ENCODE peak calls at places on chromosome 18, in five cellular contexts. Z is nephron progenitor cell, M is cardiac muscle cell, T is retinal pigment epithelial cell, L is right lobe of liver. U is an unnamed sample.

GRCh38 chr18:36887055-36887570 is 58.2 kb downstream of the KIAA1328 start:
- DNase-seq in Z (no peak), T (no peak), L (no peak), M (no peak), U (no peak)

GRCh38 chr18:8705280-8705940 is at the start of gene MTCL1:
- DNase-seq in M (peak), Z (peak), T (no peak), L (peak), U (no peak)

GRCh38 chr18:711693-712400 is 583 bp downstream of the ENOSF1 start:
- DNase-seq in M (peak), L (peak), Z (peak), T (peak), U (peak)

GRCh38 chr18:9782073-9782857 is 74.2 kb downstream of the RAB31 start:
- DNase-seq in Z (no peak), T (peak), M (no peak), L (no peak), U (no peak)

GRCh38 chr18:34794346-34794745 is 84.2 kb downstream of the DTNA start:
- DNase-seq in M (no peak), L (no peak), T (no peak), Z (no peak), U (no peak)

GRCh38 chr18:49152885-49153284 is 202.1 kb upstream of the SMAD7 start:
- DNase-seq in Z (no peak), T (no peak), M (no peak), L (no peak), U (no peak)

GRCh38 chr18:76442413-76443171 is 52.5 kb downstream of the ZNF516 start:
- DNase-seq in L (no peak), T (no peak), M (no peak), Z (no peak), U (no peak)

GRCh38 chr18:49584431-49584830 is 22.6 kb downstream of the LIPG start:
- DNase-seq in T (no peak), Z (no peak), M (no peak), L (no peak), U (no peak)

GRCh38 chr18:57833441-57834101 is 30.5 kb upstream of the ATP8B1 start:
- DNase-seq in L (no peak), T (no peak), M (no peak), Z (no peak), U (no peak)

GRCh38 chr18:79578396-79579260 is 101.0 kb upstream of the CTDP1 start:
- DNase-seq in M (no peak), T (no peak), L (peak), Z (no peak), U (no peak)

GRCh38 chr18:70781860-70782453 is 493.1 kb downstream of the SOCS6 start:
- DNase-seq in Z (peak), L (peak), T (peak), M (peak), U (peak)

GRCh38 chr18:8329186-8329771 is 280.0 kb upstream of the RAB12 start:
- DNase-seq in T (peak), L (no peak), M (peak), Z (no peak), U (no peak)

GRCh38 chr18:1017227-1017626 is 112.6 kb downstream of the ADCYAP1 start:
- DNase-seq in L (no peak), M (no peak), T (no peak), Z (no peak), U (no peak)

GRCh38 chr18:12321331-12321730 is 13.3 kb downstream of the TUBB6 start:
- DNase-seq in L (no peak), Z (peak), M (no peak), T (no peak), U (no peak)

GRCh38 chr18:45412577-45412976 is 202.7 kb upstream of the SLC14A2 start:
- DNase-seq in L (no peak), M (no peak), Z (no peak), T (no peak), U (peak)

GRCh38 chr18:45417392-45417791 is 197.9 kb upstream of the SLC14A2 start:
- DNase-seq in T (no peak), M (no peak), L (no peak), Z (no peak), U (no peak)

GRCh38 chr18:45413180-45413836 is 202.0 kb upstream of the SLC14A2 start:
- DNase-seq in Z (no peak), T (peak), L (no peak), M (no peak), U (peak)

GRCh38 chr18:45416168-45416567 is 199.1 kb upstream of the SLC14A2 start:
- DNase-seq in M (no peak), Z (peak), T (peak), L (no peak), U (no peak)

GRCh38 chr18:45415614-45416013 is 199.7 kb upstream of the SLC14A2 start:
- DNase-seq in T (no peak), Z (no peak), L (no peak), M (no peak), U (no peak)
- TF ChIP-seq CTCF in T (no peak), Z (no peak), L (no peak), M (no peak), U (no peak)

GRCh38 chr18:23641143-23641720 is 21.5 kb downstream of the ANKRD29 start:
- DNase-seq in M (no peak), T (no peak), Z (no peak), L (no peak), U (no peak)

GRCh38 chr18:23643815-23644214 is 18.9 kb downstream of the ANKRD29 start:
- DNase-seq in T (no peak), Z (no peak), M (no peak), L (no peak), U (no peak)

GRCh38 chr18:23636041-23636399 is 26.7 kb downstream of the ANKRD29 start:
- DNase-seq in Z (no peak), M (no peak), T (no peak), L (no peak), U (no peak)

GRCh38 chr18:23641937-23642666 is 20.6 kb downstream of the ANKRD29 start:
- DNase-seq in M (no peak), T (no peak), L (no peak), Z (no peak), U (no peak)

GRCh38 chr18:23640023-23640422 is 22.7 kb downstream of the ANKRD29 start:
- DNase-seq in T (no peak), Z (no peak), M (peak), L (no peak), U (no peak)
- TF ChIP-seq CTCF in T (no peak), Z (no peak), M (no peak), L (no peak), U (peak)

GRCh38 chr18:58983260-58983659 is 118.6 kb downstream of the ZNF532 start:
- DNase-seq in M (no peak), L (no peak), Z (no peak), T (no peak), U (no peak)
- TF ChIP-seq CTCF in M (no peak), L (no peak), Z (no peak), T (no peak), U (no peak)

GRCh38 chr18:26465431-26465830 is 82.9 kb downstream of the KCTD1 start:
- DNase-seq in L (no peak), T (no peak), M (no peak), Z (no peak), U (no peak)
- TF ChIP-seq CTCF in L (no peak), T (no peak), M (no peak), Z (no peak), U (no peak)

GRCh38 chr18:26405190-26405781 is 143.1 kb downstream of the KCTD1 start:
- DNase-seq in M (peak), T (no peak), Z (peak), L (no peak), U (peak)
- TF ChIP-seq CTCF in M (peak), T (peak), Z (no peak), L (no peak), U (peak)

DNA sequence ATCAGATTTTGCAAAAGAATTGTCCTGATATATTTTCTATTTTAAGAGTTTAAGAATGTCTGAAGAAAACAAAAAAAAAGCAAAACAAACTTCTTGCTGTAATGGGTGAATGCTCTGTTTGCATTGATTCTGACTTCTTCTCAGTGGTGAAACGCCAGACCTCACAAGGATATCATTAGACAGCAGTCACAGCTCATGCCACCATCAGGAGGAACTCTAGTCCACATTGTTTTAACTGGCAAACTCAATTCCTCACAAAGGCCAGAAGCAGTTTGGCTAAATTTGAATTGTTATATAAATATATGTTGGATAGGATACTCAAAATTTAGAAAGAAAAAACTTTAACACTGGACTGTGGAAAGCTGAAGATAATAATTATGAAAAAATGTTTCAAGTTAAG is 89.4 kb downstream of the DOK6 start:
- DNase-seq in M (no peak), L (no peak), Z (no peak), T (no peak), U (no peak)
- TF ChIP-seq CTCF in M (no peak), L (no peak), Z (no peak), T (no peak), U (no peak)

GRCh38 chr18:64097497-64097896 is 51.4 kb downstream of the LINC00305 start:
- DNase-seq in T (no peak), Z (no peak), L (no peak), M (no peak), U (no peak)
- TF ChIP-seq CTCF in T (peak), Z (peak), L (peak), M (peak), U (peak)

DNA sequence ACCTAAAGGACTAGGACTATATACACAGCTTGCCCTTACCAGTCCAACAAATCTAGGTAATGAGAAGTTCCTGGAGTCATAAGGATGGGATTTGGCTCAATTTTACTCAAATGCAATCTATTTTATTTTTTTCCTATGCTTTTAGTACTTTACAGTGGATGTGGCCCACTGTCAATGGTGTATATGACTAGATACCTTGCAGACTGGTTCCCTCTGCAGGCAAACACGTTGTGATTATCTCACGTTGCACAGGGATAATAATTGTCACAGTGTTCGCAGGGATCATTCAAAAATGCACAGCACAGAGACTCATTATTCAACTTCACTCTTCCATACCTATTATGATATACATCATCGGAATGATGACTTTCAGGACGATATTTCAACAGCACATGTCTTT is 359.7 kb downstream of the MBD2 start:
- DNase-seq in L (no peak), Z (no peak), M (peak), T (no peak), U (no peak)
- TF ChIP-seq CTCF in L (no peak), Z (no peak), M (no peak), T (no peak), U (peak)

DNA sequence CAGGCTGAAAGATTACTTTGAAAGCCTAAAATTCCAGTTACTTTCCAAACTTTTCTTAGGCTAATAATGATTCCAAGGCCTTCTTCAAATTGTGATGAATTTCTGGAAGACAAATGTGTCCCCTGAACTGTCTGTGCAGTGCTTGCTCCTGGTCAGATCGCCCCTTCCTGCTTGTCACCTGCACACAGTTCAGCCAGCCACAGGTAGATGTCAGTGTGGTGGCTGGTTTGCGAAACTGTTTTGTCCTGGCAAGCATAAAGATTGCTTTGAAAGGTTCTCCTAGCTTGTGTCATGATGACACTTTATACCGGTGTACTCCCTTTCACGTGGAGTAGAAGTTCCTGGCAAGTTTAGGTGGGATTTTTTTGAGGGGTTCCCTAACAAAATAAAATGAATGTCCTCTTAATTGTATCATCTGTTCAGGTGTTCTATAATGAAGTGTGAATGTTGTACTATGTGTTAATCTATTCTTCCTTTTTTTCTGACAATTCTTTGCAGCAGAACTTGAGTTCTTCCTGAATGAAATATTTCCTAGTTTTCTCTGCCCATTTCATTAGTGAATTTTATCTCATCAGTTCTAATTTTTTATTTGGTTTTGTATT is 298.8 kb downstream of the ZNF407 start:
- DNase-seq in T (no peak), L (peak), Z (peak), M (peak), U (peak)
- TF ChIP-seq CTCF in T (peak), L (peak), Z (peak), M (no peak), U (peak)